ENCODE peak calls at places on chromosomes 3 and 15, in ten cellular contexts. Q, F, L, O, S, E, Z, U, D and P are unnamed samples.

GRCh38 chr15:63048986-63049665 is 6.6 kb downstream of the TPM1 start:
- DNase-seq in Q (no peak), F (peak), L (peak), O (no peak), S (no peak), E (no peak), Z (peak), U (peak), D (peak), P (no peak)

GRCh38 chr3:121748638-121749275 is 784 bp downstream of the GOLGB1 start:
- DNase-seq in Q (no peak), F (peak), L (no peak), O (no peak), S (no peak), E (peak), Z (no peak), U (peak), D (peak), P (no peak)

GRCh38 chr15:57354436-57355123 is 21.7 kb upstream of the CGNL1 start:
- DNase-seq in Q (no peak), F (no peak), L (no peak), O (no peak), S (no peak), E (no peak), Z (no peak), U (no peak), D (no peak), P (no peak)

GRCh38 chr3:184740509-184741258 is 28.8 kb upstream of the MAGEF1 start:
- DNase-seq in Q (no peak), F (peak), L (peak), O (no peak), S (no peak), E (no peak), Z (no peak), U (no peak), D (peak), P (no peak)

GRCh38 chr3:114260152-114260551 is 22.8 kb upstream of the ZNF80 start:
- DNase-seq in Q (no peak), F (no peak), L (no peak), O (no peak), S (no peak), E (no peak), Z (no peak), U (no peak), D (no peak), P (no peak)

GRCh38 chr3:9452417-9452816 is 55.0 kb downstream of the SETD5 start:
- DNase-seq in Q (no peak), F (no peak), L (no peak), O (no peak), S (no peak), E (no peak), Z (no peak), U (no peak), D (peak), P (no peak)

GRCh38 chr3:189353988-189354735 is 182.4 kb downstream of the TPRG1 start:
- DNase-seq in Q (no peak), F (no peak), L (no peak), O (no peak), S (peak), E (no peak), Z (no peak), U (no peak), D (no peak), P (no peak)

GRCh38 chr3:147963711-147964110 is 554.5 kb downstream of the ZIC1 start:
- DNase-seq in Q (no peak), F (no peak), L (no peak), O (no peak), S (no peak), E (no peak), Z (no peak), U (no peak), D (no peak), P (no peak)

GRCh38 chr3:42803800-42804112 is 534 bp downstream of the HIGD1A start:
- DNase-seq in Q (no peak), F (peak), L (no peak), O (no peak), S (peak), E (no peak), Z (peak), U (peak), D (no peak), P (no peak)

GRCh38 chr3:98784666-98785600 is 21.8 kb downstream of the ST3GAL6 start:
- DNase-seq in Q (no peak), F (no peak), L (no peak), O (peak), S (no peak), E (peak), Z (no peak), U (no peak), D (peak), P (peak)

GRCh38 chr3:150901793-150902192 is 3.4 kb downstream of the MINDY4B start:
- DNase-seq in Q (no peak), F (no peak), L (no peak), O (no peak), S (no peak), E (no peak), Z (no peak), U (no peak), D (no peak), P (no peak)

GRCh38 chr15:70442616-70443321 is 320.6 kb downstream of the UACA start:
- DNase-seq in Q (no peak), F (no peak), L (no peak), O (no peak), S (no peak), E (no peak), Z (no peak), U (no peak), D (no peak), P (no peak)

GRCh38 chr15:98807262-98807661 is 158.9 kb downstream of the IGF1R start:
- DNase-seq in Q (no peak), F (no peak), L (no peak), O (no peak), S (no peak), E (peak), Z (no peak), U (no peak), D (peak), P (no peak)

GRCh38 chr3:14224895-14225294 is 46.3 kb downstream of the LSM3 start:
- DNase-seq in Q (no peak), F (no peak), L (no peak), O (no peak), S (no peak), E (no peak), Z (no peak), U (no peak), D (peak), P (no peak)

GRCh38 chr3:155302476-155302875 is 9.0 kb upstream of the STRIT1 start:
- DNase-seq in Q (no peak), F (no peak), L (no peak), O (no peak), S (no peak), E (peak), Z (no peak), U (no peak), D (peak), P (no peak)

GRCh38 chr3:9704343-9705322 is 1.0 kb downstream of the CPNE9 start:
- DNase-seq in Q (no peak), F (peak), L (no peak), O (no peak), S (peak), E (no peak), Z (peak), U (no peak), D (peak), P (no peak)

GRCh38 chr3:36372534-36372935 is 7.8 kb upstream of the STAC start:
- DNase-seq in Q (no peak), F (no peak), L (no peak), O (no peak), S (no peak), E (peak), Z (no peak), U (no peak), D (no peak), P (no peak)

GRCh38 chr3:11582123-11582968 is 61.4 kb downstream of the VGLL4 start:
- DNase-seq in Q (no peak), F (peak), L (peak), O (no peak), S (peak), E (peak), Z (no peak), U (peak), D (peak), P (no peak)

GRCh38 chr3:38059597-38059996 is 20.6 kb downstream of the DLEC1 start:
- DNase-seq in Q (no peak), F (no peak), L (no peak), O (no peak), S (no peak), E (no peak), Z (no peak), U (no peak), D (no peak), P (no peak)